ENCODE peak calls at places on chromosomes 12 and 14, in four cellular contexts. H is fibroblast of lung, K is mammary epithelial cell, M is thyroid gland. X is an unnamed sample.

GRCh38 chr14:102487204-102487577 is 22.4 kb downstream of the ANKRD9 start:
- DNase-seq in M (no peak), H (peak), K (no peak), X (no peak)

GRCh38 chr14:21072781-21073339 is 2.8 kb downstream of the ARHGEF40 start:
- DNase-seq in M (peak), K (no peak), H (no peak), X (no peak)

GRCh38 chr14:103255555-103255954 is 78.5 kb upstream of the EIF5 start:
- DNase-seq in K (no peak), H (no peak), M (no peak), X (no peak)

GRCh38 chr12:102891756-102892155 is 25.3 kb downstream of the PAH start:
- DNase-seq in H (no peak), K (no peak), M (no peak), X (no peak)

GRCh38 chr14:62674833-62675232 is 370.4 kb downstream of the KCNH5 start:
- DNase-seq in H (no peak), M (no peak), K (peak), X (peak)

GRCh38 chr14:77426396-77426795 is 3.1 kb upstream of the NOXRED1 start:
- DNase-seq in H (no peak), M (no peak), K (peak), X (no peak)

GRCh38 chr12:27055966-27056365 is 26.4 kb downstream of the C12orf71 start:
- DNase-seq in K (no peak), M (no peak), H (no peak), X (no peak)

GRCh38 chr12:113818278-113818677 is 147.8 kb downstream of the RBM19 start:
- DNase-seq in H (peak), K (no peak), M (no peak), X (no peak)

GRCh38 chr12:4252595-4252994 is 21.0 kb upstream of the CCND2 start:
- DNase-seq in K (no peak), M (no peak), H (no peak), X (no peak)

GRCh38 chr12:108846320-108846719 is 11.1 kb downstream of the SSH1 start:
- DNase-seq in M (no peak), H (no peak), K (no peak), X (no peak)

GRCh38 chr14:77859934-77860570 is 60.1 kb downstream of the ADCK1 start:
- DNase-seq in M (no peak), K (no peak), H (no peak), X (no peak)

GRCh38 chr14:59454131-59454530 is 11.0 kb downstream of the GPR135 start:
- DNase-seq in H (peak), M (no peak), K (peak), X (no peak)

GRCh38 chr12:57621497-57622292 is 10.5 kb downstream of the ARHGEF25 start:
- DNase-seq in H (no peak), M (peak), K (no peak), X (peak)

GRCh38 chr12:48005750-48006021 is 1.4 kb upstream of the COL2A1 start:
- DNase-seq in H (no peak), M (no peak), K (no peak), X (no peak)

GRCh38 chr12:48004039-48004940 is at the start of gene COL2A1:
- DNase-seq in H (peak), M (no peak), K (peak), X (peak)

GRCh38 chr12:48007206-48007605 is 2.9 kb upstream of the COL2A1 start:
- DNase-seq in K (no peak), M (no peak), H (no peak), X (no peak)

GRCh38 chr12:48003226-48004038 is 844 bp downstream of the COL2A1 start:
- DNase-seq in M (no peak), H (peak), K (peak), X (no peak)

GRCh38 chr12:48004941-48005749 is 869 bp upstream of the COL2A1 start:
- DNase-seq in K (no peak), H (no peak), M (no peak), X (no peak)
- H3K4me3 ChIP-seq in K (no peak), H (no peak), M (no peak), X (no peak)

GRCh38 chr12:92472198-92472597 is 230.6 kb upstream of the PLEKHG7 start:
- DNase-seq in H (peak), K (no peak), M (no peak), X (no peak)
- H3K27ac ChIP-seq in H (no peak), K (no peak), M (no peak), X (no peak)

GRCh38 chr12:122449317-122449716 is 26.8 kb upstream of the CLIP1 start:
- DNase-seq in K (peak), H (peak), M (no peak), X (no peak)
- H3K4me3 ChIP-seq in K (no peak), H (no peak), M (no peak), X (no peak)

GRCh38 chr14:100587248-100587762 is at the start of gene BEGAIN:
- DNase-seq in H (no peak), K (no peak), M (no peak), X (no peak)

GRCh38 chr14:100587763-100588411 is 670 bp upstream of the BEGAIN start:
- DNase-seq in H (no peak), K (no peak), M (no peak), X (peak)

GRCh38 chr14:100586153-100586519 is 1.1 kb downstream of the BEGAIN start:
- DNase-seq in M (no peak), K (no peak), H (no peak), X (peak)

GRCh38 chr14:100585448-100586152 is 1.6 kb downstream of the BEGAIN start:
- DNase-seq in M (no peak), H (no peak), K (no peak), X (peak)

DNA sequence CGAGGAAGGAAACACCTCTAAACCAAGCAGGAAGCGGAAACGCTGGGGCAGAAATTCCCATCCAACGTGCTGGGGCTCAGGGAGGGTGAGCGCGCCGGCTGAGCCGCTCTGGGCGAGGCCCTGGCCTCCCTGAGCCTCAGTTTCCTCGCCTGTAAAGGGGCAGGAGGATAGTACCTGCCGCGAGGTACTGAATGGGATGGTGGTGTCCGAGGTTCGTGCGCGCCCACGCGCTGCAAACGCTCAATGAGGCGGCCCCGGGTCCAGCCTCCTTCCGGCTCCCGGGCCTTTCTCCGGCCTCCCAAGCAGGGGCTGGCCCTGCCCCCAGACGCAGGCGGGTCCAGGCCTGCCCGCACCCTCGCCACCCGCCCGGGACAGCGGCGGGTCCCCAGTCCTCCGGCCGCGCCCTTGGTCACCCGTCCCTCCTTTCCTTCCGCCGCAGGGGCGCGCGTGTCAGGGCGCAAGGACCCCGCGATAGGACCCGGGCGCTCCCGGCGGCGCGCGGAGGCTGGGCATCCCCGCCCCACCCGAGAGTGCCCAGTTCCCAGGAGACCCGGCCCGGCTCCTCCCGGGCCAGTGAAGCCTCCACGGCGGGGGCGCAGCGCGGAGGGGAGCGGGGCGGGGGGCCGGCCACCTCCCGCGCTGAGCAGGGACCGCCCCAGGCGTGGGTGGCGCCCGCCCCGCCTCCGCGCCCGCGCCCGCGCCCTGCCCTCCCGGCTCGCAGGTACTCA is 533 bp downstream of the BEGAIN start:
- DNase-seq in H (no peak), M (no peak), K (peak), X (peak)
- H3K27ac ChIP-seq in H (no peak), M (no peak), K (peak), X (no peak)

DNA sequence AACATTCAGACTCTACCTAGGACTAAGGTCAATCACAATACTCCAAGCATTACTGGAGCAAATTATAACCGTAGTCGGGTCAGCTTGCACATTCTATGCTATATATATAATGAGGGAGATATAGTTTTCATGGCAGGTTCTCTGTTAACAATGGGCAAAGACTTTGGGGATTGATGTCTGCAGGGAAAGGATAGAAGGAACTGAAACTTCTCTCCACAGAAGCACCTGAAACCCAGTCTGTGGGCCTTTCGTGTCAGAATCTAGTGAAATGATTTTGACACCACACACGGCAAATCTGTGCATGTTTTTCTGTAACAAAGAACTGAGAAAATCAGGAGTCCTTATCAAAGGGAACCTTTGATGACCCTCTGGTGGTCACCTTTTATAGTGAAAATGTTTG is 847.4 kb downstream of the NRXN3 start:
- DNase-seq in H (no peak), M (no peak), K (no peak), X (no peak)
- H3K4me3 ChIP-seq in H (no peak), M (no peak), K (no peak), X (no peak)

GRCh38 chr12:109983432-109984142 is 12.6 kb downstream of the GIT2 start:
- DNase-seq in K (no peak), H (no peak), M (peak), X (peak)
- H3K27ac ChIP-seq in K (no peak), H (no peak), M (peak), X (peak)